ENCODE peak calls at places on chromosomes 11 and 22, in seven cellular contexts. P, I, E, O, Q, X and J are unnamed samples.
A peak's percentile ranks its signal among the peaks of the same experiment; 100 is the strongest.

GRCh38 chr11:122817121-122817520 is 21.2 kb upstream of the CRTAM start:
- DNase-seq in P (no peak), I (no peak), E (no peak), O (no peak), Q (no peak), X (no peak), J (no peak)

GRCh38 chr11:5564259-5565019 is 16.1 kb upstream of the OR52H1 start:
- DNase-seq in P (peak; percentile 6), I (no peak), E (no peak), O (peak; percentile 9), Q (no peak), X (no peak), J (no peak)

GRCh38 chr11:20672575-20672974 is 3.2 kb downstream of the NELL1 start:
- DNase-seq in P (no peak), I (no peak), E (no peak), O (no peak), Q (no peak), X (no peak), J (no peak)

GRCh38 chr11:125579811-125580210 is 10.5 kb downstream of the EI24 start:
- DNase-seq in P (no peak), I (no peak), E (no peak), O (no peak), Q (no peak), X (no peak), J (no peak)

GRCh38 chr11:77471520-77472234 is 2.2 kb downstream of the PAK1 start:
- DNase-seq in P (no peak), I (no peak), E (peak; percentile 34), O (no peak), Q (no peak), X (peak; percentile 15), J (peak; percentile 7)

GRCh38 chr11:2578006-2578933 is 121.5 kb downstream of the KCNQ1OT1 start:
- DNase-seq in P (no peak), I (no peak), E (no peak), O (no peak), Q (no peak), X (no peak), J (no peak)

GRCh38 chr11:129021295-129021694 is 78.6 kb upstream of the TP53AIP1 start:
- DNase-seq in P (no peak), I (no peak), E (no peak), O (no peak), Q (no peak), X (no peak), J (no peak)

GRCh38 chr11:1405186-1406020 is 15.7 kb downstream of the BRSK2 start:
- DNase-seq in P (no peak), I (no peak), E (no peak), O (no peak), Q (no peak), X (no peak), J (no peak)

GRCh38 chr22:22207845-22208564 is 36.6 kb upstream of the VPREB1 start:
- DNase-seq in P (peak; percentile 38), I (no peak), E (peak; percentile 87), O (peak; percentile 49), Q (peak; percentile 86), X (peak; percentile 92), J (peak; percentile 89)

GRCh38 chr22:38786631-38787030 is 7.3 kb downstream of the DNAL4 start:
- DNase-seq in P (no peak), I (no peak), E (no peak), O (no peak), Q (no peak), X (no peak), J (no peak)

GRCh38 chr22:21937821-21938070 is 14.9 kb downstream of the PPM1F start:
- DNase-seq in P (peak; percentile 95), I (peak; percentile 93), E (no peak), O (peak; percentile 97), Q (no peak), X (no peak), J (no peak)

GRCh38 chr22:43299736-43300135 is 43.4 kb downstream of the SCUBE1 start:
- DNase-seq in P (no peak), I (no peak), E (no peak), O (no peak), Q (no peak), X (no peak), J (no peak)

GRCh38 chr11:3165152-3165705 is at the start of gene OSBPL5:
- DNase-seq in P (peak; percentile 40), I (no peak), E (peak; percentile 74), O (peak; percentile 69), Q (peak; percentile 57), X (peak; percentile 59), J (peak; percentile 82)

GRCh38 chr22:18147791-18148507 is 2.0 kb upstream of the USP18 start:
- DNase-seq in P (no peak), I (no peak), E (no peak), O (no peak), Q (no peak), X (no peak), J (no peak)

GRCh38 chr11:114167355-114168085 is 108.0 kb downstream of the ZBTB16 start:
- DNase-seq in P (no peak), I (no peak), E (no peak), O (no peak), Q (no peak), X (no peak), J (no peak)

GRCh38 chr11:75734491-75735180 is 17.0 kb downstream of the MOGAT2 start:
- DNase-seq in P (no peak), I (no peak), E (no peak), O (no peak), Q (no peak), X (no peak), J (no peak)

GRCh38 chr22:40189979-40190378 is 12.3 kb downstream of the TNRC6B start:
- DNase-seq in P (peak; percentile 52), I (no peak), E (no peak), O (no peak), Q (no peak), X (no peak), J (no peak)

GRCh38 chr11:33703771-33704170 is 3.1 kb upstream of the C11orf91 start:
- DNase-seq in P (no peak), I (no peak), E (no peak), O (peak; percentile 40), Q (no peak), X (no peak), J (no peak)

GRCh38 chr11:134124660-134125451 is 56.0 kb downstream of the JAM3 start:
- DNase-seq in P (peak; percentile 4), I (no peak), E (no peak), O (peak; percentile 36), Q (no peak), X (no peak), J (peak; percentile 78)

GRCh38 chr11:77086521-77087472 is 15.8 kb upstream of the OMP start:
- DNase-seq in P (no peak), I (no peak), E (no peak), O (no peak), Q (no peak), X (no peak), J (no peak)

GRCh38 chr11:65790104-65790901 is 3.4 kb downstream of the OVOL1 start:
- DNase-seq in P (no peak), I (no peak), E (no peak), O (no peak), Q (no peak), X (no peak), J (no peak)

GRCh38 chr22:20463324-20464095 is 25.9 kb upstream of the SCARF2 start:
- DNase-seq in P (no peak), I (no peak), E (no peak), O (no peak), Q (no peak), X (peak; percentile 18), J (no peak)

GRCh38 chr11:40445391-40445790 is 1014.1 kb downstream of the LRRC4C start:
- DNase-seq in P (peak; percentile 4), I (peak; percentile 0), E (no peak), O (peak; percentile 21), Q (no peak), X (no peak), J (no peak)

GRCh38 chr11:2830886-2831285 is 54.7 kb downstream of the CDKN1C start:
- DNase-seq in P (no peak), I (no peak), E (no peak), O (no peak), Q (no peak), X (no peak), J (no peak)

GRCh38 chr11:75246006-75246672 is 5.6 kb downstream of the TPBGL start:
- DNase-seq in P (no peak), I (no peak), E (no peak), O (no peak), Q (no peak), X (no peak), J (peak; percentile 41)

GRCh38 chr11:93775289-93775688 is 8.8 kb upstream of the MED17 start:
- DNase-seq in P (no peak), I (no peak), E (peak; percentile 27), O (no peak), Q (no peak), X (peak; percentile 13), J (peak; percentile 17)

GRCh38 chr11:30740071-30740470 is 153.9 kb upstream of the MPPED2 start:
- DNase-seq in P (no peak), I (no peak), E (no peak), O (peak; percentile 61), Q (no peak), X (no peak), J (no peak)

GRCh38 chr22:24494182-24494534 is 974 bp upstream of the UPB1 start:
- DNase-seq in P (no peak), I (no peak), E (no peak), O (no peak), Q (no peak), X (no peak), J (no peak)

GRCh38 chr11:113255096-113255495 is 59.3 kb upstream of the TTC12 start:
- DNase-seq in P (no peak), I (no peak), E (no peak), O (no peak), Q (no peak), X (no peak), J (no peak)

GRCh38 chr22:22830193-22830592 is 57.4 kb upstream of the IGLL5 start:
- DNase-seq in P (no peak), I (no peak), E (no peak), O (no peak), Q (no peak), X (no peak), J (no peak)

GRCh38 chr11:40689823-40690222 is 769.6 kb downstream of the LRRC4C start:
- DNase-seq in P (no peak), I (no peak), E (no peak), O (no peak), Q (no peak), X (no peak), J (no peak)

GRCh38 chr11:35927730-35928129 is 16.1 kb upstream of the LDLRAD3 start:
- DNase-seq in P (no peak), I (no peak), E (no peak), O (peak; percentile 32), Q (no peak), X (no peak), J (no peak)

GRCh38 chr22:30017375-30017774 is 62.9 kb upstream of the HORMAD2 start:
- DNase-seq in P (peak; percentile 42), I (no peak), E (no peak), O (peak; percentile 54), Q (no peak), X (no peak), J (no peak)